ENCODE peak calls at places on chromosomes 4 and X, in ten cellular contexts. W is suprapubic skin, M is HCT116, R is spleen, U is HepG2, O is sigmoid colon, Y is stomach, C is upper lobe of left lung, N is GM12878, P is prostate gland. B is an unnamed sample.

GRCh38 chr4:176839656-176840055 is 46.9 kb upstream of the VEGFC start:
- DNase-seq in W (no peak), M (no peak), R (no peak), U (no peak), O (no peak), Y (no peak), C (no peak), N (no peak), P (no peak), B (no peak)

GRCh38 chrX:131577999-131578734 is 34.3 kb downstream of the OR13H1 start:
- DNase-seq in W (no peak), M (no peak), R (no peak), U (no peak), O (no peak), Y (no peak), C (no peak), N (no peak), P (no peak), B (no peak)

GRCh38 chr4:183658362-183659028 is 490 bp downstream of the RWDD4 start:
- DNase-seq in W (peak; percentile 67), M (no peak), R (peak; percentile 90), U (peak; percentile 37), O (peak; percentile 67), Y (no peak), C (peak; percentile 33), N (no peak), P (no peak), B (no peak)

GRCh38 chr4:56286763-56287162 is 100.5 kb downstream of the AASDH start:
- DNase-seq in W (no peak), M (no peak), R (no peak), U (no peak), O (no peak), Y (no peak), C (no peak), N (no peak), P (no peak), B (no peak)

GRCh38 chr4:186807809-186808634 is 84.4 kb upstream of the FAT1 start:
- DNase-seq in W (no peak), M (no peak), R (no peak), U (no peak), O (no peak), Y (no peak), C (no peak), N (no peak), P (no peak), B (no peak)

GRCh38 chrX:65668362-65669310 is 1.2 kb downstream of the MSN start:
- DNase-seq in W (peak; percentile 80), M (peak; percentile 29), R (peak; percentile 89), U (no peak), O (peak; percentile 90), Y (peak; percentile 30), C (peak; percentile 83), N (peak; percentile 31), P (peak; percentile 24), B (peak; percentile 20)

GRCh38 chr4:55358668-55359067 is 12.6 kb downstream of the SRD5A3 start:
- DNase-seq in W (no peak), M (peak; percentile 50), R (no peak), U (no peak), O (no peak), Y (no peak), C (no peak), N (peak; percentile 5), P (no peak), B (no peak)

GRCh38 chr4:1549638-1550035 is 134.5 kb downstream of the FAM53A start:
- DNase-seq in W (no peak), M (no peak), R (no peak), U (no peak), O (no peak), Y (no peak), C (no peak), N (no peak), P (no peak), B (no peak)

GRCh38 chrX:30957753-30958152 is 68.7 kb upstream of the TAB3 start:
- DNase-seq in W (no peak), M (no peak), R (no peak), U (peak; percentile 20), O (no peak), Y (no peak), C (no peak), N (no peak), P (peak; percentile 25), B (no peak)

GRCh38 chr4:118898684-118899138 is 10.1 kb downstream of the SYNPO2 start:
- DNase-seq in W (no peak), M (no peak), R (no peak), U (no peak), O (peak; percentile 81), Y (no peak), C (no peak), N (no peak), P (no peak), B (no peak)

GRCh38 chr4:37793562-37793961 is 32.9 kb upstream of the PGM2 start:
- DNase-seq in W (no peak), M (no peak), R (no peak), U (peak; percentile 27), O (no peak), Y (no peak), C (peak; percentile 25), N (no peak), P (no peak), B (no peak)

GRCh38 chr4:102678107-102678506 is 82.7 kb downstream of the MANBA start:
- DNase-seq in W (no peak), M (no peak), R (no peak), U (no peak), O (no peak), Y (no peak), C (no peak), N (no peak), P (no peak), B (no peak)
- TF ChIP-seq POLR2AphosphoS5 in W (no peak), M (no peak), R (no peak), U (no peak), O (no peak), Y (no peak), C (no peak), N (no peak), P (no peak), B (no peak)

GRCh38 chr4:7020856-7021255 is 22.3 kb upstream of the TADA2B start:
- DNase-seq in W (no peak), M (no peak), R (peak; percentile 31), U (no peak), O (no peak), Y (no peak), C (no peak), N (no peak), P (no peak), B (no peak)

GRCh38 chr4:7021355-7021754 is 21.8 kb upstream of the TADA2B start:
- DNase-seq in W (no peak), M (no peak), R (no peak), U (no peak), O (no peak), Y (no peak), C (no peak), N (no peak), P (no peak), B (no peak)

GRCh38 chr4:7020290-7020689 is 22.9 kb upstream of the TADA2B start:
- DNase-seq in W (no peak), M (no peak), R (peak; percentile 23), U (no peak), O (no peak), Y (no peak), C (no peak), N (no peak), P (no peak), B (no peak)

GRCh38 chr4:7023486-7023885 is 19.7 kb upstream of the TADA2B start:
- DNase-seq in W (no peak), M (no peak), R (peak; percentile 45), U (no peak), O (no peak), Y (no peak), C (no peak), N (no peak), P (no peak), B (no peak)

DNA sequence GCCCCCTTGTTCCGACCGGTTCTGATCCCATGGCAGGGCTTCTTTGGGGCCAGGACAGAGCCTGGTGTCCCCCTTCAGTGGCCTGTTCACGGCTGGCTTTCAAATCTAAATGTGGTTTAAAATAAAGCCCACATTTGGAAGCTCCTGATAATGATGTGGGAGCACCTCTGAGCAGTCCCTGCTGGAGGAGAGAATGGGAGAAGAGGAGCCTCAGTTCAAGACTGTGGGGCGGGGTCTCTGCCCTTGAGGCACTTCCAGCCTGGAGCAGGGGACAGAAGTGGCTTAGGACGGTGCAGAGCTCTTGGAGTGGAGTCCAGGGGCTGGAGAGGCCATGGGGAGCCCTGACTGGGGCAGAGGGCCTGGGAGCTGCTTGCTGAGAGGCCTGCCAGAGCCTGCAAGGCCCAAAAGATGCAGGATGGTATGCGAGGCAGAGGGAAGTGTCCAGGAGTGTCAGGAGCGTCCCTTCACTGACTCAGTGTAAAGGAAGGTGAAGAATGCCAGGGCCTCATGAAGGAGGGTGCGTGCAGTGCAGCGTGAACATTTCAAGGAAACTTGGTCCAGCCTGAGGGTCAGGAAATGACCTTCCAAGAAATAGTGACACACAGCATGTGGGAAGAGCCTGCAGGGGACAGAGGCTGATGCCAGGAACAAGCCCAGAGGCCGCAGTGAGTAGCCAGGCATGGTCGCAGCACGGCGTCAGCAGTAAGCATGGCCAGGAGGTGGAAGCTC is 21.1 kb upstream of the TADA2B start:
- DNase-seq in W (no peak), M (no peak), R (peak; percentile 44), U (no peak), O (no peak), Y (no peak), C (no peak), N (no peak), P (no peak), B (no peak)
- H3K36me3 ChIP-seq in W (peaks cover 79% of the 10 kb centered on the region), M (peaks cover 20% of the 10 kb centered on the region), R (no peaks in the 10 kb centered on the region), U (peaks cover 21% of the 10 kb centered on the region), O (peaks cover 87% of the 10 kb centered on the region), Y (peaks cover 61% of the 10 kb centered on the region), C (peaks cover 63% of the 10 kb centered on the region), N (peaks cover 8% of the 10 kb centered on the region), P (peaks cover 3% of the 10 kb centered on the region), B (no peaks in the 10 kb centered on the region)

GRCh38 chrX:28610746-28611145 is 23.5 kb downstream of the IL1RAPL1 start:
- DNase-seq in W (no peak), M (no peak), R (no peak), U (no peak), O (no peak), Y (no peak), C (no peak), N (no peak), P (no peak), B (no peak)

GRCh38 chrX:28613558-28613957 is 26.3 kb downstream of the IL1RAPL1 start:
- DNase-seq in W (no peak), M (no peak), R (no peak), U (no peak), O (no peak), Y (no peak), C (no peak), N (no peak), P (no peak), B (no peak)

GRCh38 chrX:28609003-28609402 is 21.8 kb downstream of the IL1RAPL1 start:
- DNase-seq in W (no peak), M (no peak), R (no peak), U (no peak), O (no peak), Y (no peak), C (no peak), N (no peak), P (no peak), B (no peak)

GRCh38 chrX:28609917-28610613 is 22.8 kb downstream of the IL1RAPL1 start:
- DNase-seq in W (no peak), M (no peak), R (no peak), U (no peak), O (peak; percentile 62), Y (peak; percentile 63), C (peak; percentile 29), N (no peak), P (peak; percentile 4), B (no peak)
- H3K27ac ChIP-seq in W (no peak overlapping the region), M (no peak overlapping the region), R (no peak overlapping the region), U (no peak overlapping the region), O (no peak overlapping the region), Y (no peak overlapping the region), C (no peak overlapping the region), N (no peak overlapping the region), P (no peak overlapping the region), B (no peak overlapping the region)

GRCh38 chrX:34559325-34559724 is 97.8 kb downstream of the TMEM47 start:
- DNase-seq in W (no peak), M (no peak), R (no peak), U (no peak), O (no peak), Y (no peak), C (no peak), N (no peak), P (no peak), B (no peak)
- TF ChIP-seq POLR2AphosphoS5 in W (no peak), M (no peak), R (no peak), U (no peak), O (no peak), Y (no peak), C (no peak), N (no peak), P (no peak), B (no peak)